ENCODE peak calls at places on chromosomes 4 and X, in eight cellular contexts. One of them, this sample, is unnamed.
A peak's percentile ranks its signal among the peaks of the same experiment; 100 is the strongest.

GRCh38 chrX:31091819-31092218 is 20.0 kb upstream of the FTHL17 start:
- ATAC-seq in lung: no peak
- ATAC-seq in HCT116: no peak
- ATAC-seq in body of pancreas: no peak
- ATAC-seq in activated B cell treated with CpG ODN at 0.5 μM for 24 hours: no peak
- ATAC-seq in RWPE2: no peak
- ATAC-seq in natural killer cell: no peak
- ATAC-seq in lower lobe of right lung: no peak
- ATAC-seq in this sample: no peak

GRCh38 chrX:129744881-129745321 is 6.1 kb downstream of the XPNPEP2 start:
- ATAC-seq in RWPE2: no peak
- ATAC-seq in lung: no peak
- ATAC-seq in lower lobe of right lung: no peak
- ATAC-seq in activated B cell treated with CpG ODN at 0.5 μM for 24 hours: no peak
- ATAC-seq in natural killer cell: no peak
- ATAC-seq in HCT116: no peak
- ATAC-seq in body of pancreas: no peak
- ATAC-seq in this sample: no peak

GRCh38 chr4:94403735-94404134 is 48.0 kb upstream of the PDLIM5 start:
- ATAC-seq in HCT116: no peak
- ATAC-seq in lower lobe of right lung: no peak
- ATAC-seq in activated B cell treated with CpG ODN at 0.5 μM for 24 hours: no peak
- ATAC-seq in natural killer cell: no peak
- ATAC-seq in body of pancreas: no peak
- ATAC-seq in lung: no peak
- ATAC-seq in RWPE2: no peak
- ATAC-seq in this sample: no peak

GRCh38 chrX:134745636-134746378 is 87.5 kb upstream of the PLAC1 start:
- ATAC-seq in lung: no peak
- ATAC-seq in body of pancreas: no peak
- ATAC-seq in RWPE2: no peak
- ATAC-seq in HCT116: no peak
- ATAC-seq in activated B cell treated with CpG ODN at 0.5 μM for 24 hours: no peak
- ATAC-seq in lower lobe of right lung: no peak
- ATAC-seq in natural killer cell: no peak
- ATAC-seq in this sample: no peak

GRCh38 chrX:100798815-100799214 is 21.4 kb upstream of the CSTF2 start:
- ATAC-seq in body of pancreas: no peak
- ATAC-seq in activated B cell treated with CpG ODN at 0.5 μM for 24 hours: no peak
- ATAC-seq in natural killer cell: no peak
- ATAC-seq in RWPE2: no peak
- ATAC-seq in lower lobe of right lung: no peak
- ATAC-seq in HCT116: no peak
- ATAC-seq in lung: no peak
- ATAC-seq in this sample: no peak

GRCh38 chr4:19095491-19096046 is 1074.0 kb upstream of the LCORL start:
- ATAC-seq in natural killer cell: no peak
- ATAC-seq in RWPE2: no peak
- ATAC-seq in lower lobe of right lung: no peak
- ATAC-seq in activated B cell treated with CpG ODN at 0.5 μM for 24 hours: no peak
- ATAC-seq in body of pancreas: no peak
- ATAC-seq in lung: no peak
- ATAC-seq in HCT116: no peak
- ATAC-seq in this sample: no peak

GRCh38 chrX:15631637-15632036 is 30.9 kb upstream of the ACE2 start:
- ATAC-seq in HCT116: no peak
- ATAC-seq in body of pancreas: no peak
- ATAC-seq in lower lobe of right lung: no peak
- ATAC-seq in lung: no peak
- ATAC-seq in natural killer cell: no peak
- ATAC-seq in RWPE2: no peak
- ATAC-seq in activated B cell treated with CpG ODN at 0.5 μM for 24 hours: no peak
- ATAC-seq in this sample: no peak

GRCh38 chrX:43809463-43809862 is 72.8 kb downstream of the MAOB start:
- ATAC-seq in lung: no peak
- ATAC-seq in natural killer cell: no peak
- ATAC-seq in HCT116: no peak
- ATAC-seq in lower lobe of right lung: no peak
- ATAC-seq in RWPE2: no peak
- ATAC-seq in body of pancreas: no peak
- ATAC-seq in activated B cell treated with CpG ODN at 0.5 μM for 24 hours: no peak
- ATAC-seq in this sample: peak; percentile 81

GRCh38 chr4:188154668-188155423 is 15.6 kb downstream of the TRIML1 start:
- ATAC-seq in body of pancreas: no peak
- ATAC-seq in RWPE2: peak; percentile 48
- ATAC-seq in HCT116: no peak
- ATAC-seq in lower lobe of right lung: no peak
- ATAC-seq in activated B cell treated with CpG ODN at 0.5 μM for 24 hours: no peak
- ATAC-seq in natural killer cell: no peak
- ATAC-seq in lung: no peak
- ATAC-seq in this sample: no peak

GRCh38 chr4:53599632-53600031 is 8.3 kb upstream of the LNX1 start:
- ATAC-seq in HCT116: no peak
- ATAC-seq in lower lobe of right lung: no peak
- ATAC-seq in lung: no peak
- ATAC-seq in activated B cell treated with CpG ODN at 0.5 μM for 24 hours: no peak
- ATAC-seq in body of pancreas: no peak
- ATAC-seq in RWPE2: no peak
- ATAC-seq in natural killer cell: no peak
- ATAC-seq in this sample: no peak

GRCh38 chr4:53595823-53596222 is 4.5 kb upstream of the LNX1 start:
- ATAC-seq in activated B cell treated with CpG ODN at 0.5 μM for 24 hours: no peak
- ATAC-seq in lung: no peak
- ATAC-seq in natural killer cell: no peak
- ATAC-seq in HCT116: no peak
- ATAC-seq in RWPE2: no peak
- ATAC-seq in body of pancreas: no peak
- ATAC-seq in lower lobe of right lung: no peak
- ATAC-seq in this sample: no peak

GRCh38 chr4:53598901-53599300 is 7.6 kb upstream of the LNX1 start:
- ATAC-seq in body of pancreas: no peak
- ATAC-seq in activated B cell treated with CpG ODN at 0.5 μM for 24 hours: no peak
- ATAC-seq in lung: no peak
- ATAC-seq in HCT116: no peak
- ATAC-seq in natural killer cell: no peak
- ATAC-seq in lower lobe of right lung: no peak
- ATAC-seq in RWPE2: no peak
- ATAC-seq in this sample: no peak

GRCh38 chr4:53596901-53597300 is 5.6 kb upstream of the LNX1 start:
- ATAC-seq in body of pancreas: no peak
- ATAC-seq in RWPE2: no peak
- ATAC-seq in natural killer cell: no peak
- ATAC-seq in activated B cell treated with CpG ODN at 0.5 μM for 24 hours: no peak
- ATAC-seq in lower lobe of right lung: no peak
- ATAC-seq in lung: no peak
- ATAC-seq in HCT116: no peak
- ATAC-seq in this sample: no peak

GRCh38 chr4:53598483-53598882 is 7.2 kb upstream of the LNX1 start:
- ATAC-seq in RWPE2: no peak
- ATAC-seq in lung: no peak
- ATAC-seq in activated B cell treated with CpG ODN at 0.5 μM for 24 hours: no peak
- ATAC-seq in body of pancreas: no peak
- ATAC-seq in lower lobe of right lung: no peak
- ATAC-seq in natural killer cell: no peak
- ATAC-seq in HCT116: no peak
- ATAC-seq in this sample: no peak
- TF ChIP-seq CTCF in RWPE2: no peak
- TF ChIP-seq CTCF in lung: no peak
- TF ChIP-seq CTCF in activated B cell treated with CpG ODN at 0.5 μM for 24 hours: no peak
- TF ChIP-seq CTCF in body of pancreas: no peak
- TF ChIP-seq CTCF in lower lobe of right lung: no peak
- TF ChIP-seq CTCF in natural killer cell: no peak
- TF ChIP-seq CTCF in HCT116: no peak
- TF ChIP-seq CTCF in this sample: no peak

GRCh38 chr4:15043226-15043625 is 40.9 kb downstream of the CPEB2 start:
- ATAC-seq in HCT116: peak; percentile 79
- ATAC-seq in activated B cell treated with CpG ODN at 0.5 μM for 24 hours: no peak
- ATAC-seq in RWPE2: no peak
- ATAC-seq in body of pancreas: no peak
- ATAC-seq in lower lobe of right lung: no peak
- ATAC-seq in natural killer cell: no peak
- ATAC-seq in lung: no peak
- ATAC-seq in this sample: no peak
- TF ChIP-seq CTCF in HCT116: peak; percentile 34
- TF ChIP-seq CTCF in activated B cell treated with CpG ODN at 0.5 μM for 24 hours: no peak
- TF ChIP-seq CTCF in RWPE2: peak; percentile 43
- TF ChIP-seq CTCF in body of pancreas: no peak
- TF ChIP-seq CTCF in lower lobe of right lung: no peak
- TF ChIP-seq CTCF in natural killer cell: no peak
- TF ChIP-seq CTCF in lung: no peak
- TF ChIP-seq CTCF in this sample: no peak

GRCh38 chr4:92658318-92658717 is 354.6 kb downstream of the GRID2 start:
- ATAC-seq in activated B cell treated with CpG ODN at 0.5 μM for 24 hours: no peak
- ATAC-seq in HCT116: no peak
- ATAC-seq in lung: no peak
- ATAC-seq in lower lobe of right lung: no peak
- ATAC-seq in body of pancreas: no peak
- ATAC-seq in RWPE2: no peak
- ATAC-seq in natural killer cell: no peak
- ATAC-seq in this sample: no peak

GRCh38 chr4:92657695-92658094 is 353.9 kb downstream of the GRID2 start:
- ATAC-seq in lower lobe of right lung: no peak
- ATAC-seq in HCT116: no peak
- ATAC-seq in lung: no peak
- ATAC-seq in body of pancreas: no peak
- ATAC-seq in natural killer cell: no peak
- ATAC-seq in RWPE2: no peak
- ATAC-seq in activated B cell treated with CpG ODN at 0.5 μM for 24 hours: no peak
- ATAC-seq in this sample: no peak

DNA sequence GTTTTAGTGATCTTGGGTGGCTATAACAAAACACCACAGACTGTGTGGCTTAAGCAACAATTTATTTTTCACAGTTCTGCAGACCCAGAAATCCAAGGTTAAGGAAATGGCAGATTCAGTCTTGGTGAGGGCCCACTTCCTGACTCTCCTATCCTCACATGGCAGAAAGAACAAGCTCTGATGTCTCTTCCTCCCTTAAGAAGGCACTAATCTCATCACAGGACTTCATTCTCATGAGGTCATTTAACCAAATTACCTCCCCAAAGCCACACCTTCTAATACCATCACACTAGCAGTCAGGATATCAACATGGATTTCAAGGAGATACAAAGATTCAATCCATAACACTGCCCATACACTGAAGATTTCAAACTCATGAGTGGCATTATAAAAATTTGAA is 350.3 kb downstream of the GRID2 start:
- ATAC-seq in lower lobe of right lung: no peak
- ATAC-seq in body of pancreas: no peak
- ATAC-seq in HCT116: no peak
- ATAC-seq in RWPE2: no peak
- ATAC-seq in natural killer cell: no peak
- ATAC-seq in activated B cell treated with CpG ODN at 0.5 μM for 24 hours: no peak
- ATAC-seq in lung: no peak
- ATAC-seq in this sample: no peak
- TF ChIP-seq CTCF in lower lobe of right lung: no peak
- TF ChIP-seq CTCF in body of pancreas: no peak
- TF ChIP-seq CTCF in HCT116: no peak
- TF ChIP-seq CTCF in RWPE2: no peak
- TF ChIP-seq CTCF in natural killer cell: no peak
- TF ChIP-seq CTCF in activated B cell treated with CpG ODN at 0.5 μM for 24 hours: no peak
- TF ChIP-seq CTCF in lung: no peak
- TF ChIP-seq CTCF in this sample: no peak

GRCh38 chrX:12080265-12080664 is 58.0 kb upstream of the FRMPD4 start:
- ATAC-seq in activated B cell treated with CpG ODN at 0.5 μM for 24 hours: no peak
- ATAC-seq in body of pancreas: no peak
- ATAC-seq in lung: no peak
- ATAC-seq in lower lobe of right lung: no peak
- ATAC-seq in natural killer cell: no peak
- ATAC-seq in HCT116: no peak
- ATAC-seq in RWPE2: no peak
- ATAC-seq in this sample: no peak

GRCh38 chrX:12076046-12076445 is 62.2 kb upstream of the FRMPD4 start:
- ATAC-seq in RWPE2: no peak
- ATAC-seq in lower lobe of right lung: no peak
- ATAC-seq in natural killer cell: no peak
- ATAC-seq in HCT116: no peak
- ATAC-seq in body of pancreas: no peak
- ATAC-seq in activated B cell treated with CpG ODN at 0.5 μM for 24 hours: no peak
- ATAC-seq in lung: no peak
- ATAC-seq in this sample: no peak
- TF ChIP-seq CTCF in RWPE2: peak; percentile 33
- TF ChIP-seq CTCF in lower lobe of right lung: no peak
- TF ChIP-seq CTCF in natural killer cell: no peak
- TF ChIP-seq CTCF in HCT116: no peak
- TF ChIP-seq CTCF in body of pancreas: no peak
- TF ChIP-seq CTCF in activated B cell treated with CpG ODN at 0.5 μM for 24 hours: no peak
- TF ChIP-seq CTCF in lung: no peak
- TF ChIP-seq CTCF in this sample: no peak

GRCh38 chr4:95835672-95836071 is 4.2 kb upstream of the PDHA2 start:
- ATAC-seq in activated B cell treated with CpG ODN at 0.5 μM for 24 hours: no peak
- ATAC-seq in body of pancreas: no peak
- ATAC-seq in natural killer cell: no peak
- ATAC-seq in lung: no peak
- ATAC-seq in RWPE2: no peak
- ATAC-seq in lower lobe of right lung: no peak
- ATAC-seq in HCT116: peak; percentile 52
- ATAC-seq in this sample: no peak
- TF ChIP-seq CTCF in activated B cell treated with CpG ODN at 0.5 μM for 24 hours: no peak
- TF ChIP-seq CTCF in body of pancreas: no peak
- TF ChIP-seq CTCF in natural killer cell: no peak
- TF ChIP-seq CTCF in lung: no peak
- TF ChIP-seq CTCF in RWPE2: peak; percentile 48
- TF ChIP-seq CTCF in lower lobe of right lung: no peak
- TF ChIP-seq CTCF in HCT116: peak; percentile 23
- TF ChIP-seq CTCF in this sample: no peak